ENCODE peak calls at places on chromosomes 2 and 18, in nine cellular contexts. N is psoas muscle, Q is body of pancreas, E is dorsolateral prefrontal cortex, A is WTC11, O is uterus, R is WERI-Rb-1, H is B cell, J is heart left ventricle. L is an unnamed sample.

GRCh38 chr2:36354816-36355156 is 792 bp upstream of the CRIM1 start:
- DNase-seq in N (no peak), Q (no peak), E (no peak), A (no peak), O (no peak), R (no peak), H (no peak), J (no peak), L (no peak)

GRCh38 chr2:36559221-36559942 is 38.6 kb downstream of the FEZ2 start:
- DNase-seq in N (no peak), Q (no peak), E (no peak), A (no peak), O (no peak), R (peak; percentile 54), H (no peak), J (no peak), L (no peak)

GRCh38 chr2:128436498-128437180 is 118.0 kb upstream of the HS6ST1 start:
- DNase-seq in N (no peak), Q (peak; percentile 0), E (no peak), A (no peak), O (peak; percentile 3), R (no peak), H (no peak), J (no peak), L (no peak)

GRCh38 chr2:230520875-230521155 is 104.8 kb downstream of the SP100 start:
- DNase-seq in N (no peak), Q (no peak), E (no peak), A (no peak), O (no peak), R (no peak), H (no peak), J (no peak), L (no peak)

GRCh38 chr2:233449071-233449901 is 95.0 kb downstream of the DGKD start:
- DNase-seq in N (peak; percentile 30), Q (no peak), E (peak; percentile 59), A (peak; percentile 81), O (no peak), R (peak; percentile 69), H (no peak), J (no peak), L (peak; percentile 76)

GRCh38 chr18:73563345-73563744 is 584.3 kb downstream of the FBXO15 start:
- DNase-seq in N (no peak), Q (no peak), E (no peak), A (no peak), O (no peak), R (no peak), H (no peak), J (no peak), L (no peak)

GRCh38 chr2:159904565-159905281 is 106.7 kb upstream of the CD302 start:
- DNase-seq in N (peak; percentile 49), Q (peak; percentile 78), E (peak; percentile 31), A (peak; percentile 86), O (no peak), R (no peak), H (peak; percentile 91), J (peak; percentile 22), L (peak; percentile 56)

GRCh38 chr18:13528739-13529392 is 197.5 kb downstream of the FAM210A start:
- DNase-seq in N (no peak), Q (no peak), E (no peak), A (no peak), O (no peak), R (no peak), H (no peak), J (no peak), L (no peak)

DNA sequence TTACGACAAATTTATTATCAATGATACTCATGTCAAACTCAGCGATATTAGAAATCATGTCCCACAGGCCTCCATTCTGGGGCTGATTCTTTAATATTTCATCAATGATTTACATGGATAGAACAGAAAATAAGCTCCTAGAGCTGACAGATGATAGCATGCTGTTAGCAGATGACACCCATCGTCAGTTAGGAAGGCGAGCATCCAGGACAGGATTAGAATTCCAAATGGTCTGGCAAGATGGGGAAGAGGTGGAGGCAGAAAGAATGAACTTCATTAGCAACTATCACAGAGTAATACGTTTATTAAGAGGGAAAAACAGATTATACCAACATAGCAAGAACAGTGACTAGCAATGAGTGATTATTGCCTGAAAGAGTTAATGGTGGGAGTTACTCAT is 46.2 kb upstream of the ACVR1 start:
- DNase-seq in N (no peak), Q (no peak), E (no peak), A (no peak), O (no peak), R (no peak), H (no peak), J (no peak), L (no peak)
- TF ChIP-seq CTCF in N (no peak), Q (no peak), E (no peak), A (no peak), O (no peak), R (no peak), H (no peak), J (no peak), L (no peak)

GRCh38 chr18:22607284-22607635 is 189.5 kb upstream of the CTAGE1 start:
- DNase-seq in N (no peak), Q (no peak), E (no peak), A (no peak), O (no peak), R (no peak), H (no peak), J (no peak), L (no peak)

GRCh38 chr18:22605736-22606135 is 188.0 kb upstream of the CTAGE1 start:
- DNase-seq in N (no peak), Q (no peak), E (no peak), A (no peak), O (no peak), R (no peak), H (no peak), J (no peak), L (no peak)

GRCh38 chr18:22606563-22607283 is 189.0 kb upstream of the CTAGE1 start:
- DNase-seq in N (no peak), Q (peak; percentile 30), E (no peak), A (peak; percentile 19), O (peak; percentile 39), R (no peak), H (no peak), J (no peak), L (no peak)

GRCh38 chr18:22613058-22613690 is 195.5 kb upstream of the CTAGE1 start:
- DNase-seq in N (no peak), Q (peak; percentile 8), E (no peak), A (no peak), O (no peak), R (no peak), H (no peak), J (no peak), L (no peak)

GRCh38 chr18:22609642-22610041 is 191.9 kb upstream of the CTAGE1 start:
- DNase-seq in N (peak; percentile 25), Q (peak; percentile 48), E (no peak), A (no peak), O (peak; percentile 59), R (no peak), H (no peak), J (peak; percentile 76), L (no peak)
- TF ChIP-seq CTCF in N (no peak), Q (no peak), E (no peak), A (no peak), O (no peak), R (no peak), H (no peak), J (no peak), L (no peak)

DNA sequence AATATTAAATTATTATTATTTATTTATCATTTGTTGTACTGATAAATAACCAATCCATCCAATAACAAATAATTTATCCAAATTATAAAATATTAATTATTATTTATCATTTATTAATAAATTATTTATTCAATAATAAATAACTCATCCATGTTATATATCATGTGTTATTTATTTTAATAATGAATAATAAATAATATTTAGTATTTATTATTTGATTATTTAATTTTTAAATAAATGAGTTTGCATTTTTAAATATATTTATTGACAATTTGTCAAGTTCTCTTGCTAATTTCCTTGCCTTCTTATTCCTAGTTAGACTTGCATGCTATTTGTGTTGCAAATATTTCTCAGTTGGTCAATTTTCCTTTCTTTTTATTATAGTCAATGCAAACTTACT is 995.4 kb downstream of the TSN start:
- DNase-seq in N (no peak), Q (no peak), E (no peak), A (no peak), O (no peak), R (no peak), H (no peak), J (no peak), L (no peak)
- TF ChIP-seq CTCF in N (no peak), Q (no peak), E (no peak), A (no peak), O (no peak), R (no peak), H (no peak), J (no peak), L (no peak)

GRCh38 chr2:49199266-49199665 is 45.0 kb upstream of the FSHR start:
- DNase-seq in N (no peak), Q (no peak), E (no peak), A (no peak), O (no peak), R (no peak), H (no peak), J (no peak), L (no peak)
- TF ChIP-seq CTCF in N (no peak), Q (no peak), E (no peak), A (no peak), O (no peak), R (no peak), H (no peak), J (no peak), L (no peak)

GRCh38 chr2:71187589-71187988 is 39.3 kb downstream of the PAIP2B start:
- DNase-seq in N (no peak), Q (no peak), E (no peak), A (no peak), O (no peak), R (no peak), H (no peak), J (no peak), L (no peak)

GRCh38 chr2:71186973-71187372 is 39.9 kb downstream of the PAIP2B start:
- DNase-seq in N (no peak), Q (no peak), E (no peak), A (no peak), O (no peak), R (no peak), H (no peak), J (no peak), L (no peak)

DNA sequence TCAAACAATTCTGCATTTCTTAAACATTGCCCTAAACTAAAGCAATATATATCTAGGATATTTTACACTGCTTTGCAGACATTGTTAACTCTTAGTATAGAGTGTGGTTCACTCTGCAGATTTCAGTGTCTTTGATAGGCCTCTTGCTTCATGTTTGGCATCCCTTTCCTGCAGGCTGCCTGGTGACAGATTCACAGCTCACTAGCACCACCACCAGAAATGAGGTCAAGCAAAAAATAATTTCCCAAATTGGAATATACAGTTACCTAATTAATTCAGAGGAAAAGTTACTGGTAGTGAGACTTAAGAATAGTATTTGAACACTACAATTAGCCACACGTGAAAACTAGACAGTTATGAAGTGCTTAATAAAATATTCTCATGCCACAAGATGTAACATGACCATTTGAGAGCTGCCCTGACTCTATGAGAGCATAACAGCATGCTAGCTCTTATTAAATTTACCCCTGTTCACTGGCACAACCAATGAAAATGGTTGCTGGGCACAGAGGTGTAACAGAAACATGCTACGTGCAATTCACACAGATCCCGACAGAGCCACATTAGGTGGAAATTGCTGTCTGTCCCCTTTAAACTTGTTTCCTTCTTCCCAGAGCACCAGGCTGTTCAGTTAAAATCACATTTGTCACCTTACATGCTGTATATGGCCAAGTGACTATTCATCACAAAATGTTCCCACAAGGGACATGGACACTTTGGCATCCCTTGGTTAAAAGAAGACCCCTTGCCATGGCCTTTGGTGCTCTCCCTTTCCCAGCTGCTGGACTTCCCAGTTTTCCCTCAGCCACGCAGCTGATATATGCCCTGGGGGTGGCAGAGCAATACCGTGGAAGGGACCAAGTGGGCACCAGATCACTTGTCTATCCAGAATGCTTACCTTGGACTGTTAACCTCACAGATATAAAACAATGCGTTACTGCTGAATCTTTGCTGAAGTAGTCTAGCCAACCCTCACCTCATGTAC is 35.7 kb downstream of the PAIP2B start:
- DNase-seq in N (no peak), Q (peak; percentile 11), E (no peak), A (no peak), O (no peak), R (peak; percentile 18), H (no peak), J (no peak), L (no peak)
- TF ChIP-seq CTCF in N (peak; percentile 50), Q (no peak), E (peak; percentile 49), A (no peak), O (no peak), R (peak; percentile 35), H (no peak), J (peak; percentile 46), L (no peak)